ENCODE peak calls at places on chromosomes 11 and 22, in four cellular contexts. One of them, this sample, is unnamed.

GRCh38 chr22:50612168-50612714 is 11.6 kb downstream of the MAPK8IP2 start:
- DNase-seq in AG10803: no peak
- DNase-seq in glutamatergic neuron: no peak
- DNase-seq in heart right ventricle: no peak
- DNase-seq in this sample: no peak

GRCh38 chr11:952406-953385 is 27.0 kb downstream of the AP2A2 start:
- DNase-seq in AG10803: peak; percentile 45
- DNase-seq in glutamatergic neuron: no peak
- DNase-seq in heart right ventricle: no peak
- DNase-seq in this sample: peak; percentile 49

GRCh38 chr11:28512143-28512756 is 404.1 kb downstream of the METTL15 start:
- DNase-seq in AG10803: no peak
- DNase-seq in glutamatergic neuron: no peak
- DNase-seq in heart right ventricle: no peak
- DNase-seq in this sample: no peak

GRCh38 chr11:45901646-45902045 is 5.4 kb downstream of the FREY1 start:
- DNase-seq in AG10803: no peak
- DNase-seq in glutamatergic neuron: no peak
- DNase-seq in heart right ventricle: no peak
- DNase-seq in this sample: no peak

GRCh38 chr11:62786318-62787004 is 741 bp upstream of the TMEM179B start:
- DNase-seq in AG10803: peak; percentile 77
- DNase-seq in glutamatergic neuron: peak; percentile 92
- DNase-seq in heart right ventricle: peak; percentile 90
- DNase-seq in this sample: peak; percentile 68

GRCh38 chr11:28400236-28401100 is 292.3 kb downstream of the METTL15 start:
- DNase-seq in AG10803: peak; percentile 15
- DNase-seq in glutamatergic neuron: no peak
- DNase-seq in heart right ventricle: no peak
- DNase-seq in this sample: peak; percentile 16

GRCh38 chr22:47116426-47117341 is 354.2 kb downstream of the TBC1D22A start:
- DNase-seq in AG10803: no peak
- DNase-seq in glutamatergic neuron: peak; percentile 6
- DNase-seq in heart right ventricle: no peak
- DNase-seq in this sample: no peak

GRCh38 chr11:85464283-85464682 is 162.9 kb downstream of the DLG2 start:
- DNase-seq in AG10803: no peak
- DNase-seq in glutamatergic neuron: no peak
- DNase-seq in heart right ventricle: no peak
- DNase-seq in this sample: no peak

GRCh38 chr11:125338886-125339811 is 156.9 kb downstream of the FEZ1 start:
- DNase-seq in AG10803: peak; percentile 13
- DNase-seq in glutamatergic neuron: no peak
- DNase-seq in heart right ventricle: no peak
- DNase-seq in this sample: peak; percentile 77

GRCh38 chr22:50610581-50610980 is 10.0 kb downstream of the MAPK8IP2 start:
- DNase-seq in AG10803: no peak
- DNase-seq in glutamatergic neuron: no peak
- DNase-seq in heart right ventricle: no peak
- DNase-seq in this sample: no peak

GRCh38 chr11:38254849-38255248 is 1656.8 kb upstream of the RAG2 start:
- DNase-seq in AG10803: no peak
- DNase-seq in glutamatergic neuron: no peak
- DNase-seq in heart right ventricle: no peak
- DNase-seq in this sample: no peak

GRCh38 chr11:55106391-55106790 is 155.6 kb upstream of the TRIM48 start:
- DNase-seq in AG10803: no peak
- DNase-seq in glutamatergic neuron: no peak
- DNase-seq in heart right ventricle: no peak
- DNase-seq in this sample: no peak

GRCh38 chr11:125070699-125071254 is 7.7 kb downstream of the SLC37A2 start:
- DNase-seq in AG10803: peak; percentile 64
- DNase-seq in glutamatergic neuron: no peak
- DNase-seq in heart right ventricle: peak; percentile 59
- DNase-seq in this sample: peak; percentile 82

GRCh38 chr11:88297320-88298263 is 39.9 kb downstream of the CTSC start:
- DNase-seq in AG10803: no peak
- DNase-seq in glutamatergic neuron: no peak
- DNase-seq in heart right ventricle: no peak
- DNase-seq in this sample: no peak

GRCh38 chr11:26830757-26831156 is 108.9 kb upstream of the SLC5A12 start:
- DNase-seq in AG10803: peak; percentile 81
- DNase-seq in glutamatergic neuron: no peak
- DNase-seq in heart right ventricle: no peak
- DNase-seq in this sample: peak; percentile 30

GRCh38 chr11:205221-206001 is 1.8 kb downstream of the BET1L start:
- DNase-seq in AG10803: no peak
- DNase-seq in glutamatergic neuron: no peak
- DNase-seq in heart right ventricle: no peak
- DNase-seq in this sample: no peak

GRCh38 chr22:26502688-26503561 is 9.3 kb downstream of the TFIP11 start:
- DNase-seq in AG10803: peak; percentile 37
- DNase-seq in glutamatergic neuron: peak; percentile 63
- DNase-seq in heart right ventricle: peak; percentile 25
- DNase-seq in this sample: peak; percentile 31

GRCh38 chr11:62392944-62393628 is 25.7 kb upstream of the SCGB1A1 start:
- DNase-seq in AG10803: no peak
- DNase-seq in glutamatergic neuron: no peak
- DNase-seq in heart right ventricle: no peak
- DNase-seq in this sample: no peak

GRCh38 chr11:61377461-61378160 is 14.8 kb upstream of the TMEM216 start:
- DNase-seq in AG10803: peak; percentile 60
- DNase-seq in glutamatergic neuron: no peak
- DNase-seq in heart right ventricle: no peak
- DNase-seq in this sample: peak; percentile 32

GRCh38 chr11:65438257-65439151 is 15.9 kb downstream of the NEAT1 start:
- DNase-seq in AG10803: peak; percentile 35
- DNase-seq in glutamatergic neuron: no peak
- DNase-seq in heart right ventricle: no peak
- DNase-seq in this sample: peak; percentile 54

GRCh38 chr11:85076535-85077330 is 550.4 kb downstream of the DLG2 start:
- DNase-seq in AG10803: peak; percentile 49
- DNase-seq in glutamatergic neuron: no peak
- DNase-seq in heart right ventricle: no peak
- DNase-seq in this sample: peak; percentile 67

GRCh38 chr11:134521452-134522289 is 109.6 kb upstream of the B3GAT1 start:
- DNase-seq in AG10803: no peak
- DNase-seq in glutamatergic neuron: peak; percentile 57
- DNase-seq in heart right ventricle: no peak
- DNase-seq in this sample: no peak

GRCh38 chr22:48254311-48254873 is 1491.9 kb downstream of the TBC1D22A start:
- DNase-seq in AG10803: no peak
- DNase-seq in glutamatergic neuron: no peak
- DNase-seq in heart right ventricle: no peak
- DNase-seq in this sample: no peak

GRCh38 chr11:77384584-77384983 is 83.1 kb upstream of the GDPD4 start:
- DNase-seq in AG10803: no peak
- DNase-seq in glutamatergic neuron: no peak
- DNase-seq in heart right ventricle: no peak
- DNase-seq in this sample: no peak

GRCh38 chr11:107017433-107018227 is 646 bp downstream of the GUCY1A2 start:
- DNase-seq in AG10803: peak; percentile 33
- DNase-seq in glutamatergic neuron: peak; percentile 90
- DNase-seq in heart right ventricle: peak; percentile 59
- DNase-seq in this sample: no peak

GRCh38 chr11:120215634-120216033 is 4.8 kb downstream of the OAF start:
- DNase-seq in AG10803: peak; percentile 24
- DNase-seq in glutamatergic neuron: no peak
- DNase-seq in heart right ventricle: no peak
- DNase-seq in this sample: peak; percentile 63

GRCh38 chr11:93192163-93192562 is 5.6 kb downstream of the SLC36A4 start:
- DNase-seq in AG10803: no peak
- DNase-seq in glutamatergic neuron: peak; percentile 33
- DNase-seq in heart right ventricle: no peak
- DNase-seq in this sample: no peak

GRCh38 chr22:40388231-40388630 is 17.8 kb downstream of the SGSM3 start:
- DNase-seq in AG10803: no peak
- DNase-seq in glutamatergic neuron: no peak
- DNase-seq in heart right ventricle: no peak
- DNase-seq in this sample: no peak

GRCh38 chr22:48782817-48783511 is 1044.7 kb downstream of the BRD1 start:
- DNase-seq in AG10803: no peak
- DNase-seq in glutamatergic neuron: no peak
- DNase-seq in heart right ventricle: no peak
- DNase-seq in this sample: no peak

GRCh38 chr22:16962501-16962900 is 45.5 kb downstream of the GAB4 start:
- DNase-seq in AG10803: no peak
- DNase-seq in glutamatergic neuron: no peak
- DNase-seq in heart right ventricle: no peak
- DNase-seq in this sample: no peak

GRCh38 chr11:61744609-61745156 is 7.8 kb upstream of the MYRF start:
- DNase-seq in AG10803: no peak
- DNase-seq in glutamatergic neuron: no peak
- DNase-seq in heart right ventricle: no peak
- DNase-seq in this sample: no peak

GRCh38 chr11:112780351-112781043 is 180.7 kb upstream of the NCAM1 start:
- DNase-seq in AG10803: peak; percentile 53
- DNase-seq in glutamatergic neuron: no peak
- DNase-seq in heart right ventricle: peak; percentile 61
- DNase-seq in this sample: peak; percentile 77
- TF ChIP-seq CTCF in AG10803: peak; percentile 6
- TF ChIP-seq CTCF in glutamatergic neuron: no peak
- TF ChIP-seq CTCF in heart right ventricle: no peak
- TF ChIP-seq CTCF in this sample: peak; percentile 27

DNA sequence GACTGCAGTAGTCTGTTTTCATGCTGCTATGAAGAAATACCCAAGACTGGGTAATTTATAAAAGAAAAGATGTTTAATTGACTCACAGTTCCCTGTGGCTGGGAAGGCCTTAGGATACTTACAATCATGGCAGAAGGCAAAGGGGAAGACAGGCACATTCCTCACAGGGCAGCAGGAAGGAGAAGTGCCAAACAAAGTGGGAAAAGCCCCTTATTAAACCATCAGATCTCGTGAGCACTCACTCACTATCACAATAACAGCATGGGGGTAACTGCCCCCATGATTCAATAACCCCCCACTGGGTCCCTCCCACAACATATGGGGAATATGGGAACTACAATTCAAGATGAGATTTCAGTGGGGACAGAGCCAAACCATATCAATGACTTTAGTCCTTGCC is 16.4 kb upstream of the OR2AT4 start:
- DNase-seq in AG10803: no peak
- DNase-seq in glutamatergic neuron: no peak
- DNase-seq in heart right ventricle: no peak
- DNase-seq in this sample: no peak
- TF ChIP-seq CTCF in AG10803: no peak
- TF ChIP-seq CTCF in glutamatergic neuron: no peak
- TF ChIP-seq CTCF in heart right ventricle: no peak
- TF ChIP-seq CTCF in this sample: no peak

DNA sequence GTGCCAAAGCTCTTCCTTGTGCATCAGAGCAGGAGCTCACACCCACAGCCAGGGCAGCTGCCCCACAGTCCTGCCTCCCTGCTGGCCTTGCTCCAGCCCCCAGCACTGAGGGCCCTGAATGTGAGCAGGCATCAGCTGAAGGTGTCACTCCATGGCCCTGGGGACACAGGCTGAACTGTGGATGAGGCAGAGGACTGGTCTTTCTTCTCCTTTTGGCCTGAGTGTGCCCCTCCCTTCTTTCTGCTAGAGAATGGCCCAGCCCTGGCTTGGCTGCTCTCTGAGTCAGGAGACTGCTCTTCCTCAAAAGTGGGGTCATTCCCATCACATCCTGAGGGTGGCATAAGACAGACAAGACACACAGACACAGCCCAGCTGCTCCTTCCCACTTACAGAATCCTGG is 16.2 kb downstream of the OTOG start:
- DNase-seq in AG10803: no peak
- DNase-seq in glutamatergic neuron: no peak
- DNase-seq in heart right ventricle: no peak
- DNase-seq in this sample: no peak
- TF ChIP-seq CTCF in AG10803: no peak
- TF ChIP-seq CTCF in glutamatergic neuron: no peak
- TF ChIP-seq CTCF in heart right ventricle: no peak
- TF ChIP-seq CTCF in this sample: no peak

GRCh38 chr11:94544582-94544831 is 786 bp downstream of the FUT4 start:
- DNase-seq in AG10803: no peak
- DNase-seq in glutamatergic neuron: no peak
- DNase-seq in heart right ventricle: no peak
- DNase-seq in this sample: no peak
- TF ChIP-seq CTCF in AG10803: no peak
- TF ChIP-seq CTCF in glutamatergic neuron: no peak
- TF ChIP-seq CTCF in heart right ventricle: no peak
- TF ChIP-seq CTCF in this sample: no peak

GRCh38 chr11:95576149-95576851 is 213.3 kb downstream of the FAM76B start:
- DNase-seq in AG10803: no peak
- DNase-seq in glutamatergic neuron: no peak
- DNase-seq in heart right ventricle: no peak
- DNase-seq in this sample: no peak
- TF ChIP-seq CTCF in AG10803: no peak
- TF ChIP-seq CTCF in glutamatergic neuron: no peak
- TF ChIP-seq CTCF in heart right ventricle: no peak
- TF ChIP-seq CTCF in this sample: no peak

GRCh38 chr11:12577746-12578644 is 96.2 kb upstream of the TEAD1 start:
- DNase-seq in AG10803: no peak
- DNase-seq in glutamatergic neuron: no peak
- DNase-seq in heart right ventricle: no peak
- DNase-seq in this sample: no peak
- TF ChIP-seq CTCF in AG10803: no peak
- TF ChIP-seq CTCF in glutamatergic neuron: peak; percentile 12
- TF ChIP-seq CTCF in heart right ventricle: no peak
- TF ChIP-seq CTCF in this sample: no peak

GRCh38 chr11:67630943-67631331 is 1.2 kb upstream of the NUDT8 start:
- DNase-seq in AG10803: no peak
- DNase-seq in glutamatergic neuron: no peak
- DNase-seq in heart right ventricle: no peak
- DNase-seq in this sample: no peak

GRCh38 chr11:67630230-67630942 is 649 bp upstream of the NUDT8 start:
- DNase-seq in AG10803: peak; percentile 97
- DNase-seq in glutamatergic neuron: peak; percentile 99
- DNase-seq in heart right ventricle: peak; percentile 99
- DNase-seq in this sample: peak; percentile 95

GRCh38 chr11:67631853-67632174 is 2.1 kb upstream of the NUDT8 start:
- DNase-seq in AG10803: no peak
- DNase-seq in glutamatergic neuron: no peak
- DNase-seq in heart right ventricle: no peak
- DNase-seq in this sample: no peak

GRCh38 chr11:67632175-67632981 is 2.6 kb upstream of the NUDT8 start:
- DNase-seq in AG10803: no peak
- DNase-seq in glutamatergic neuron: no peak
- DNase-seq in heart right ventricle: peak; percentile 57
- DNase-seq in this sample: no peak

DNA sequence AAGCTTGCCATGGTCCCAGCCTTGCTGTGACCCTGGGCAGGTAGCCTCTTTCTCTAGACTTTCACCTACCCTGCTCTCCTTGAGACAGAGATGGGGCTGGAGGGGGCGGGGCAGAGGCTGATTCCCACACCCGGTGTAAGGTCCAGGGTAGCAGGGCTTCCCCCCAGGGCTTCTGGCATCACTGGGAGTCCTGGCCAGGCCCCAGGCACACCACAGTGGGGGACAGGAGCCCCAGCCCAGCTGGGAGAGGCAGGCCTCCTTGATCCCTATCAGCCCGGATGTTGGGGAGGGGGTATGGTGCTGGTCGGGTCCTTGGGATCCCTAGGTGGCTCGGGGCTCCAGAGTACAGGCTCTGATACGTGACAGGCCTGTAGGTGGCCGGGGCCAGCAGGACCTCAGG is 1.7 kb upstream of the NUDT8 start:
- DNase-seq in AG10803: no peak
- DNase-seq in glutamatergic neuron: no peak
- DNase-seq in heart right ventricle: peak; percentile 19
- DNase-seq in this sample: no peak
- TF ChIP-seq CTCF in AG10803: no peak
- TF ChIP-seq CTCF in glutamatergic neuron: no peak
- TF ChIP-seq CTCF in heart right ventricle: no peak
- TF ChIP-seq CTCF in this sample: no peak

This sample was measured in fibroblast of the aortic adventitia.